ENCODE peak calls at places on chromosomes 12 and 14, in ten cellular contexts. One of them, this sample, is unnamed.

GRCh38 chr12:104064842-104065441 is 611 bp downstream of the HCFC2 start:
- DNase-seq in NB4: peak
- DNase-seq in WERI-Rb-1: peak
- DNase-seq in left ventricle myocardium inferior: peak
- DNase-seq in omental fat pad: no peak
- DNase-seq in PC-9: no peak
- DNase-seq in brain microvascular endothelial cell: no peak
- DNase-seq in astrocyte of the cerebellum: no peak
- DNase-seq in psoas muscle: peak
- DNase-seq in WTC11: no peak
- DNase-seq in this sample: peak

GRCh38 chr12:115232455-115233156 is 548.6 kb upstream of the TBX3 start:
- DNase-seq in NB4: no peak
- DNase-seq in WERI-Rb-1: no peak
- DNase-seq in left ventricle myocardium inferior: no peak
- DNase-seq in omental fat pad: no peak
- DNase-seq in PC-9: no peak
- DNase-seq in brain microvascular endothelial cell: peak
- DNase-seq in astrocyte of the cerebellum: no peak
- DNase-seq in psoas muscle: no peak
- DNase-seq in WTC11: no peak
- DNase-seq in this sample: no peak

GRCh38 chr12:72264548-72265175 is 7.5 kb upstream of the TRHDE start:
- DNase-seq in NB4: peak
- DNase-seq in WERI-Rb-1: peak
- DNase-seq in left ventricle myocardium inferior: no peak
- DNase-seq in omental fat pad: no peak
- DNase-seq in PC-9: no peak
- DNase-seq in brain microvascular endothelial cell: no peak
- DNase-seq in astrocyte of the cerebellum: no peak
- DNase-seq in psoas muscle: no peak
- DNase-seq in WTC11: no peak
- DNase-seq in this sample: no peak

GRCh38 chr12:1634590-1635191 is 5.7 kb downstream of the WNT5B start:
- DNase-seq in NB4: peak
- DNase-seq in WERI-Rb-1: peak
- DNase-seq in left ventricle myocardium inferior: peak
- DNase-seq in omental fat pad: peak
- DNase-seq in PC-9: peak
- DNase-seq in brain microvascular endothelial cell: peak
- DNase-seq in astrocyte of the cerebellum: peak
- DNase-seq in psoas muscle: peak
- DNase-seq in WTC11: peak
- DNase-seq in this sample: peak

GRCh38 chr12:6460751-6461371 is 9.0 kb downstream of the TAPBPL start:
- DNase-seq in NB4: no peak
- DNase-seq in WERI-Rb-1: no peak
- DNase-seq in left ventricle myocardium inferior: no peak
- DNase-seq in omental fat pad: no peak
- DNase-seq in PC-9: no peak
- DNase-seq in brain microvascular endothelial cell: no peak
- DNase-seq in astrocyte of the cerebellum: no peak
- DNase-seq in psoas muscle: no peak
- DNase-seq in WTC11: peak
- DNase-seq in this sample: no peak

GRCh38 chr12:98998697-98999299 is 353.7 kb downstream of the APAF1 start:
- DNase-seq in NB4: peak
- DNase-seq in WERI-Rb-1: no peak
- DNase-seq in left ventricle myocardium inferior: no peak
- DNase-seq in omental fat pad: no peak
- DNase-seq in PC-9: no peak
- DNase-seq in brain microvascular endothelial cell: no peak
- DNase-seq in astrocyte of the cerebellum: peak
- DNase-seq in psoas muscle: no peak
- DNase-seq in WTC11: no peak
- DNase-seq in this sample: no peak

GRCh38 chr12:94909609-94910008 is 93.9 kb downstream of the NDUFA12 start:
- DNase-seq in NB4: no peak
- DNase-seq in WERI-Rb-1: no peak
- DNase-seq in left ventricle myocardium inferior: no peak
- DNase-seq in omental fat pad: no peak
- DNase-seq in PC-9: no peak
- DNase-seq in brain microvascular endothelial cell: no peak
- DNase-seq in astrocyte of the cerebellum: no peak
- DNase-seq in psoas muscle: no peak
- DNase-seq in WTC11: no peak
- DNase-seq in this sample: no peak

GRCh38 chr12:112148031-112148513 is 22.7 kb downstream of the TRAFD1 start:
- DNase-seq in NB4: no peak
- DNase-seq in WERI-Rb-1: no peak
- DNase-seq in left ventricle myocardium inferior: no peak
- DNase-seq in omental fat pad: no peak
- DNase-seq in PC-9: peak
- DNase-seq in brain microvascular endothelial cell: peak
- DNase-seq in astrocyte of the cerebellum: peak
- DNase-seq in psoas muscle: no peak
- DNase-seq in WTC11: no peak
- DNase-seq in this sample: no peak

GRCh38 chr12:56635539-56636117 is 5.5 kb upstream of the BAZ2A start:
- DNase-seq in NB4: peak
- DNase-seq in WERI-Rb-1: no peak
- DNase-seq in left ventricle myocardium inferior: no peak
- DNase-seq in omental fat pad: no peak
- DNase-seq in PC-9: no peak
- DNase-seq in brain microvascular endothelial cell: no peak
- DNase-seq in astrocyte of the cerebellum: no peak
- DNase-seq in psoas muscle: no peak
- DNase-seq in WTC11: peak
- DNase-seq in this sample: no peak

GRCh38 chr12:76236640-76237039 is 111.6 kb downstream of the BBS10 start:
- DNase-seq in NB4: no peak
- DNase-seq in WERI-Rb-1: no peak
- DNase-seq in left ventricle myocardium inferior: no peak
- DNase-seq in omental fat pad: no peak
- DNase-seq in PC-9: peak
- DNase-seq in brain microvascular endothelial cell: peak
- DNase-seq in astrocyte of the cerebellum: no peak
- DNase-seq in psoas muscle: no peak
- DNase-seq in WTC11: no peak
- DNase-seq in this sample: no peak

GRCh38 chr12:98594050-98594853 is 766 bp downstream of the SLC25A3 start:
- DNase-seq in NB4: peak
- DNase-seq in WERI-Rb-1: peak
- DNase-seq in left ventricle myocardium inferior: peak
- DNase-seq in omental fat pad: no peak
- DNase-seq in PC-9: no peak
- DNase-seq in brain microvascular endothelial cell: no peak
- DNase-seq in astrocyte of the cerebellum: no peak
- DNase-seq in psoas muscle: peak
- DNase-seq in WTC11: no peak
- DNase-seq in this sample: peak

GRCh38 chr14:47674148-47674545 is 1.3 kb downstream of the MDGA2 start:
- DNase-seq in NB4: no peak
- DNase-seq in WERI-Rb-1: peak
- DNase-seq in left ventricle myocardium inferior: no peak
- DNase-seq in omental fat pad: no peak
- DNase-seq in PC-9: no peak
- DNase-seq in brain microvascular endothelial cell: peak
- DNase-seq in astrocyte of the cerebellum: no peak
- DNase-seq in psoas muscle: no peak
- DNase-seq in WTC11: peak
- DNase-seq in this sample: no peak

DNA sequence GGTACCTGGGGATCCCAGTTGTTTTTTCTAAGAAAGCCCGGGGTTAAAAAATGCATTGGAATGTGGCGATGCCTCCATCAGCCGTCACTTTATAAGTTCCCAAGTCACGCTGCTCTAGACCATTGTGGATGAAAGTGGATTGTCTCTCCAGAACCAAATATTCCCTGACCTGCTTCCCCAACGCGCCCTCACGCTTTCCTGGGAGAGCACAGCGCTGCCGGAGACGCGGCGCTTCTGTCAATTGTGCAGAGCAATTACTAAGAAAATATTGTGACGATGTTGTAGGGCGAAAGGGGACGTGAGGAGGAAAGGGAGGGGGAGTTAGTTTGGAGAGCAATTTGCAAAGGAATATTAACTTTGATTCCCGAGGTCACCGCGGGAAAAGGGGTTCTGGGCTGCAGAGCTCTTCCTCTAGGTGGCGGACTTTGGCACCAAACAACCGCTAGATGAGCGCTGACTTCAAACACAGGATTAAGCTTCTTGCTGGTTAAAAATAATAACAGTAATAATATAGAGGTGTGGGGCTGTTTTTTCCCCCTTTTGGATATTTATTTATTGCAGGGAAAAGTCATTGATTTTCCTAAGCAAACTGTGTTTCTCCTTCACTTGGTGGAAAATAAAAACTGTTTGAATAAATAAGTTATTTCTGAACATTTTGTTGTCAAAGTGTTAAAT is 9.6 kb upstream of the FOXG1 start:
- DNase-seq in NB4: peak
- DNase-seq in WERI-Rb-1: peak
- DNase-seq in left ventricle myocardium inferior: no peak
- DNase-seq in omental fat pad: no peak
- DNase-seq in PC-9: no peak
- DNase-seq in brain microvascular endothelial cell: peak
- DNase-seq in astrocyte of the cerebellum: peak
- DNase-seq in psoas muscle: no peak
- DNase-seq in WTC11: peak
- DNase-seq in this sample: no peak
- TF ChIP-seq CTCF in NB4: peak
- TF ChIP-seq CTCF in WERI-Rb-1: peak
- TF ChIP-seq CTCF in left ventricle myocardium inferior: peak
- TF ChIP-seq CTCF in omental fat pad: no peak
- TF ChIP-seq CTCF in PC-9: peak
- TF ChIP-seq CTCF in brain microvascular endothelial cell: peak
- TF ChIP-seq CTCF in astrocyte of the cerebellum: peak
- TF ChIP-seq CTCF in psoas muscle: peak
- TF ChIP-seq CTCF in WTC11: peak
- TF ChIP-seq CTCF in this sample: peak

GRCh38 chr12:8779281-8779680 is 43.1 kb upstream of the A2ML1 start:
- DNase-seq in NB4: no peak
- DNase-seq in WERI-Rb-1: no peak
- DNase-seq in left ventricle myocardium inferior: no peak
- DNase-seq in omental fat pad: no peak
- DNase-seq in PC-9: no peak
- DNase-seq in brain microvascular endothelial cell: no peak
- DNase-seq in astrocyte of the cerebellum: no peak
- DNase-seq in psoas muscle: no peak
- DNase-seq in WTC11: no peak
- DNase-seq in this sample: no peak

GRCh38 chr12:8781326-8781725 is 41.1 kb upstream of the A2ML1 start:
- DNase-seq in NB4: no peak
- DNase-seq in WERI-Rb-1: no peak
- DNase-seq in left ventricle myocardium inferior: no peak
- DNase-seq in omental fat pad: no peak
- DNase-seq in PC-9: no peak
- DNase-seq in brain microvascular endothelial cell: no peak
- DNase-seq in astrocyte of the cerebellum: no peak
- DNase-seq in psoas muscle: no peak
- DNase-seq in WTC11: no peak
- DNase-seq in this sample: peak

GRCh38 chr12:8779862-8780261 is 42.6 kb upstream of the A2ML1 start:
- DNase-seq in NB4: no peak
- DNase-seq in WERI-Rb-1: no peak
- DNase-seq in left ventricle myocardium inferior: no peak
- DNase-seq in omental fat pad: no peak
- DNase-seq in PC-9: no peak
- DNase-seq in brain microvascular endothelial cell: no peak
- DNase-seq in astrocyte of the cerebellum: no peak
- DNase-seq in psoas muscle: no peak
- DNase-seq in WTC11: no peak
- DNase-seq in this sample: no peak

GRCh38 chr12:8784464-8784863 is 38.0 kb upstream of the A2ML1 start:
- DNase-seq in NB4: no peak
- DNase-seq in WERI-Rb-1: no peak
- DNase-seq in left ventricle myocardium inferior: no peak
- DNase-seq in omental fat pad: no peak
- DNase-seq in PC-9: no peak
- DNase-seq in brain microvascular endothelial cell: no peak
- DNase-seq in astrocyte of the cerebellum: no peak
- DNase-seq in psoas muscle: no peak
- DNase-seq in WTC11: no peak
- DNase-seq in this sample: no peak

DNA sequence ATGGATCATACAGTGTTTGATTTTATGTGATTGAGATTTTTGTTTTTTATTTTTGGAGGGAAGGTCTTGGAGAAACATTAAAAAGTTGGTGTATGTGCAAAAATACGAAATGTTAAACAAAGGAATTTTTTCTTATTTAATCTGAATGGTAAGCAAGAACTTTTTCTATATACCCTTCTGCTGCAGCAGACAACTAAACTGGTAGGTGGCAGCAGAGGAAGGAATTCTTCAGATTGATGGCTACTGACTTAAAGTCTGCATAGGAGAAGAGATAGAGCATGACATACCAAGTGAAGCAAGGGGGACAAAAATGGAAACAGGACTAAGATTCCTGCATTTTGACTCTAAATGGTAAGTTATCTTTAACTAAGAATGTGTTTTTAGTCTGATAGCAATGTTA is 42.0 kb upstream of the A2ML1 start:
- DNase-seq in NB4: peak
- DNase-seq in WERI-Rb-1: no peak
- DNase-seq in left ventricle myocardium inferior: no peak
- DNase-seq in omental fat pad: no peak
- DNase-seq in PC-9: peak
- DNase-seq in brain microvascular endothelial cell: peak
- DNase-seq in astrocyte of the cerebellum: peak
- DNase-seq in psoas muscle: no peak
- DNase-seq in WTC11: no peak
- DNase-seq in this sample: no peak
- TF ChIP-seq CTCF in NB4: no peak
- TF ChIP-seq CTCF in WERI-Rb-1: peak
- TF ChIP-seq CTCF in left ventricle myocardium inferior: peak
- TF ChIP-seq CTCF in omental fat pad: no peak
- TF ChIP-seq CTCF in PC-9: peak
- TF ChIP-seq CTCF in brain microvascular endothelial cell: peak
- TF ChIP-seq CTCF in astrocyte of the cerebellum: peak
- TF ChIP-seq CTCF in psoas muscle: no peak
- TF ChIP-seq CTCF in WTC11: no peak
- TF ChIP-seq CTCF in this sample: peak

GRCh38 chr12:120457133-120457532 is 10.9 kb downstream of the GATC start:
- DNase-seq in NB4: peak
- DNase-seq in WERI-Rb-1: no peak
- DNase-seq in left ventricle myocardium inferior: no peak
- DNase-seq in omental fat pad: no peak
- DNase-seq in PC-9: no peak
- DNase-seq in brain microvascular endothelial cell: no peak
- DNase-seq in astrocyte of the cerebellum: no peak
- DNase-seq in psoas muscle: no peak
- DNase-seq in WTC11: peak
- DNase-seq in this sample: no peak
- TF ChIP-seq CTCF in NB4: peak
- TF ChIP-seq CTCF in WERI-Rb-1: peak
- TF ChIP-seq CTCF in left ventricle myocardium inferior: peak
- TF ChIP-seq CTCF in omental fat pad: no peak
- TF ChIP-seq CTCF in PC-9: peak
- TF ChIP-seq CTCF in brain microvascular endothelial cell: peak
- TF ChIP-seq CTCF in astrocyte of the cerebellum: peak
- TF ChIP-seq CTCF in psoas muscle: peak
- TF ChIP-seq CTCF in WTC11: peak
- TF ChIP-seq CTCF in this sample: peak

GRCh38 chr12:83893101-83893500 is 1019.5 kb downstream of the SLC6A15 start:
- DNase-seq in NB4: no peak
- DNase-seq in WERI-Rb-1: no peak
- DNase-seq in left ventricle myocardium inferior: no peak
- DNase-seq in omental fat pad: no peak
- DNase-seq in PC-9: no peak
- DNase-seq in brain microvascular endothelial cell: no peak
- DNase-seq in astrocyte of the cerebellum: no peak
- DNase-seq in psoas muscle: no peak
- DNase-seq in WTC11: no peak
- DNase-seq in this sample: no peak

GRCh38 chr12:83896416-83896815 is 1016.2 kb downstream of the SLC6A15 start:
- DNase-seq in NB4: no peak
- DNase-seq in WERI-Rb-1: no peak
- DNase-seq in left ventricle myocardium inferior: no peak
- DNase-seq in omental fat pad: no peak
- DNase-seq in PC-9: no peak
- DNase-seq in brain microvascular endothelial cell: no peak
- DNase-seq in astrocyte of the cerebellum: no peak
- DNase-seq in psoas muscle: no peak
- DNase-seq in WTC11: no peak
- DNase-seq in this sample: no peak
- TF ChIP-seq CTCF in NB4: no peak
- TF ChIP-seq CTCF in WERI-Rb-1: no peak
- TF ChIP-seq CTCF in left ventricle myocardium inferior: no peak
- TF ChIP-seq CTCF in omental fat pad: no peak
- TF ChIP-seq CTCF in PC-9: no peak
- TF ChIP-seq CTCF in brain microvascular endothelial cell: no peak
- TF ChIP-seq CTCF in astrocyte of the cerebellum: no peak
- TF ChIP-seq CTCF in psoas muscle: no peak
- TF ChIP-seq CTCF in WTC11: no peak
- TF ChIP-seq CTCF in this sample: no peak